ENCODE peak calls at places on chromosomes 13 and 19, in five cellular contexts. One of them, this sample, is unnamed.

GRCh38 chr13:59531571-59532091 is 632.1 kb downstream of the DIAPH3 start:
- DNase-seq in GM10248: no peak
- DNase-seq in MM.1S: no peak
- DNase-seq in Peyer's patch: peak
- DNase-seq in cardiac muscle cell: peak
- DNase-seq in this sample: peak

GRCh38 chr19:879711-880438 is 13.1 kb downstream of the MED16 start:
- DNase-seq in MM.1S: no peak
- DNase-seq in cardiac muscle cell: no peak
- DNase-seq in Peyer's patch: no peak
- DNase-seq in GM10248: no peak
- DNase-seq in this sample: no peak

GRCh38 chr13:100291626-100292025 is 202.7 kb downstream of the PCCA start:
- DNase-seq in MM.1S: no peak
- DNase-seq in cardiac muscle cell: no peak
- DNase-seq in Peyer's patch: no peak
- DNase-seq in GM10248: no peak
- DNase-seq in this sample: no peak

GRCh38 chr13:35961461-35962220 is 169.5 kb downstream of the DCLK1 start:
- DNase-seq in GM10248: no peak
- DNase-seq in cardiac muscle cell: no peak
- DNase-seq in MM.1S: no peak
- DNase-seq in Peyer's patch: no peak
- DNase-seq in this sample: no peak

GRCh38 chr13:25237083-25237482 is 50.2 kb downstream of the MTMR6 start:
- DNase-seq in cardiac muscle cell: no peak
- DNase-seq in GM10248: peak
- DNase-seq in Peyer's patch: no peak
- DNase-seq in MM.1S: no peak
- DNase-seq in this sample: no peak

GRCh38 chr13:51942189-51942588 is 69.1 kb downstream of the ATP7B start:
- DNase-seq in Peyer's patch: no peak
- DNase-seq in GM10248: no peak
- DNase-seq in MM.1S: peak
- DNase-seq in cardiac muscle cell: no peak
- DNase-seq in this sample: no peak

GRCh38 chr13:39353988-39354387 is 249.0 kb downstream of the LHFPL6 start:
- DNase-seq in Peyer's patch: no peak
- DNase-seq in GM10248: no peak
- DNase-seq in cardiac muscle cell: peak
- DNase-seq in MM.1S: no peak
- DNase-seq in this sample: no peak

GRCh38 chr13:99215466-99215865 is 14.8 kb downstream of the UBAC2 start:
- DNase-seq in MM.1S: no peak
- DNase-seq in GM10248: no peak
- DNase-seq in cardiac muscle cell: no peak
- DNase-seq in Peyer's patch: peak
- DNase-seq in this sample: peak

GRCh38 chr13:20190481-20191310 is 2.0 kb downstream of the GJB2 start:
- DNase-seq in MM.1S: no peak
- DNase-seq in GM10248: no peak
- DNase-seq in Peyer's patch: no peak
- DNase-seq in cardiac muscle cell: peak
- DNase-seq in this sample: no peak

GRCh38 chr13:98549006-98549727 is 27.7 kb downstream of the STK24 start:
- DNase-seq in Peyer's patch: no peak
- DNase-seq in GM10248: no peak
- DNase-seq in MM.1S: no peak
- DNase-seq in cardiac muscle cell: peak
- DNase-seq in this sample: no peak

GRCh38 chr13:19596960-19597361 is 35.6 kb upstream of the TPTE2 start:
- DNase-seq in Peyer's patch: no peak
- DNase-seq in cardiac muscle cell: peak
- DNase-seq in GM10248: no peak
- DNase-seq in MM.1S: no peak
- DNase-seq in this sample: peak

GRCh38 chr19:33293255-33294057 is 8.9 kb downstream of the CEBPA start:
- DNase-seq in GM10248: no peak
- DNase-seq in cardiac muscle cell: peak
- DNase-seq in MM.1S: no peak
- DNase-seq in Peyer's patch: no peak
- DNase-seq in this sample: no peak

GRCh38 chr19:6233051-6233826 is 46.5 kb downstream of the MLLT1 start:
- DNase-seq in MM.1S: no peak
- DNase-seq in GM10248: no peak
- DNase-seq in Peyer's patch: no peak
- DNase-seq in cardiac muscle cell: peak
- DNase-seq in this sample: no peak

GRCh38 chr19:17020823-17021222 is 5.8 kb downstream of the CPAMD8 start:
- DNase-seq in GM10248: no peak
- DNase-seq in Peyer's patch: no peak
- DNase-seq in MM.1S: no peak
- DNase-seq in cardiac muscle cell: peak
- DNase-seq in this sample: no peak

GRCh38 chr13:79070343-79070974 is 335.6 kb downstream of the RBM26 start:
- DNase-seq in MM.1S: peak
- DNase-seq in cardiac muscle cell: no peak
- DNase-seq in GM10248: no peak
- DNase-seq in Peyer's patch: no peak
- DNase-seq in this sample: no peak

GRCh38 chr19:16222806-16223205 is 25.1 kb downstream of the AP1M1 start:
- DNase-seq in cardiac muscle cell: peak
- DNase-seq in MM.1S: no peak
- DNase-seq in Peyer's patch: no peak
- DNase-seq in GM10248: no peak
- DNase-seq in this sample: no peak

GRCh38 chr13:91539458-91540156 is 141.2 kb downstream of the GPC5 start:
- DNase-seq in Peyer's patch: no peak
- DNase-seq in MM.1S: no peak
- DNase-seq in GM10248: no peak
- DNase-seq in cardiac muscle cell: no peak
- DNase-seq in this sample: no peak

GRCh38 chr13:48749699-48750473 is 96.2 kb downstream of the CYSLTR2 start:
- DNase-seq in cardiac muscle cell: peak
- DNase-seq in Peyer's patch: peak
- DNase-seq in MM.1S: no peak
- DNase-seq in GM10248: peak
- DNase-seq in this sample: peak

GRCh38 chr13:110251227-110251791 is 55.6 kb downstream of the COL4A1 start:
- DNase-seq in MM.1S: no peak
- DNase-seq in GM10248: no peak
- DNase-seq in Peyer's patch: no peak
- DNase-seq in cardiac muscle cell: no peak
- DNase-seq in this sample: no peak

GRCh38 chr13:34159946-34160345 is 342.0 kb downstream of the RFC3 start:
- DNase-seq in cardiac muscle cell: no peak
- DNase-seq in Peyer's patch: no peak
- DNase-seq in GM10248: no peak
- DNase-seq in MM.1S: no peak
- DNase-seq in this sample: no peak

GRCh38 chr13:94033830-94034642 is 445.4 kb downstream of the DCT start:
- DNase-seq in MM.1S: no peak
- DNase-seq in Peyer's patch: no peak
- DNase-seq in GM10248: no peak
- DNase-seq in cardiac muscle cell: no peak
- DNase-seq in this sample: no peak

GRCh38 chr13:73417012-73417615 is 358.3 kb downstream of the KLF5 start:
- DNase-seq in MM.1S: no peak
- DNase-seq in Peyer's patch: no peak
- DNase-seq in cardiac muscle cell: peak
- DNase-seq in GM10248: peak
- DNase-seq in this sample: no peak

GRCh38 chr13:44243198-44243852 is 130.3 kb upstream of the SERP2 start:
- DNase-seq in MM.1S: peak
- DNase-seq in cardiac muscle cell: peak
- DNase-seq in Peyer's patch: no peak
- DNase-seq in GM10248: peak
- DNase-seq in this sample: peak

GRCh38 chr19:49343127-49343526 is 7.9 kb downstream of the CD37 start:
- DNase-seq in cardiac muscle cell: no peak
- DNase-seq in Peyer's patch: no peak
- DNase-seq in GM10248: peak
- DNase-seq in MM.1S: no peak
- DNase-seq in this sample: no peak

GRCh38 chr19:39506944-39507714 is 7.8 kb upstream of the SELENOV start:
- DNase-seq in Peyer's patch: no peak
- DNase-seq in MM.1S: no peak
- DNase-seq in cardiac muscle cell: peak
- DNase-seq in GM10248: peak
- DNase-seq in this sample: peak

GRCh38 chr13:95267662-95268369 is 33.4 kb downstream of the ABCC4 start:
- DNase-seq in cardiac muscle cell: peak
- DNase-seq in GM10248: no peak
- DNase-seq in MM.1S: no peak
- DNase-seq in Peyer's patch: no peak
- DNase-seq in this sample: no peak

GRCh38 chr19:30156646-30157045 is 214.6 kb downstream of the URI1 start:
- DNase-seq in cardiac muscle cell: no peak
- DNase-seq in MM.1S: no peak
- DNase-seq in GM10248: no peak
- DNase-seq in Peyer's patch: no peak
- DNase-seq in this sample: no peak

GRCh38 chr13:71643466-71643865 is 223.5 kb downstream of the DACH1 start:
- DNase-seq in cardiac muscle cell: no peak
- DNase-seq in Peyer's patch: no peak
- DNase-seq in GM10248: no peak
- DNase-seq in MM.1S: no peak
- DNase-seq in this sample: no peak

GRCh38 chr19:39971380-39971841 is 446 bp downstream of the PSMC4 start:
- DNase-seq in cardiac muscle cell: no peak
- DNase-seq in Peyer's patch: no peak
- DNase-seq in GM10248: no peak
- DNase-seq in MM.1S: peak
- DNase-seq in this sample: peak

GRCh38 chr19:48481191-48481500 is 12.0 kb downstream of the CYTH2 start:
- DNase-seq in GM10248: no peak
- DNase-seq in cardiac muscle cell: peak
- DNase-seq in MM.1S: no peak
- DNase-seq in Peyer's patch: no peak
- DNase-seq in this sample: no peak

GRCh38 chr13:32426981-32427851 is 714 bp downstream of the N4BP2L1 start:
- DNase-seq in cardiac muscle cell: peak
- DNase-seq in GM10248: peak
- DNase-seq in MM.1S: peak
- DNase-seq in Peyer's patch: peak
- DNase-seq in this sample: peak

GRCh38 chr19:660793-661426 is 2.1 kb downstream of the RNF126 start:
- DNase-seq in MM.1S: no peak
- DNase-seq in Peyer's patch: peak
- DNase-seq in cardiac muscle cell: no peak
- DNase-seq in GM10248: no peak
- DNase-seq in this sample: no peak

GRCh38 chr19:10390652-10391286 is 10.4 kb upstream of the TYK2 start:
- DNase-seq in MM.1S: peak
- DNase-seq in cardiac muscle cell: peak
- DNase-seq in Peyer's patch: peak
- DNase-seq in GM10248: peak
- DNase-seq in this sample: peak

GRCh38 chr19:10388957-10389356 is 8.6 kb upstream of the TYK2 start:
- DNase-seq in GM10248: peak
- DNase-seq in Peyer's patch: peak
- DNase-seq in cardiac muscle cell: peak
- DNase-seq in MM.1S: peak
- DNase-seq in this sample: peak

GRCh38 chr19:10392120-10392519 is 11.2 kb downstream of the CDC37 start:
- DNase-seq in Peyer's patch: no peak
- DNase-seq in GM10248: no peak
- DNase-seq in MM.1S: no peak
- DNase-seq in cardiac muscle cell: no peak
- DNase-seq in this sample: no peak

GRCh38 chr19:10393137-10393536 is 10.2 kb downstream of the CDC37 start:
- DNase-seq in MM.1S: no peak
- DNase-seq in Peyer's patch: no peak
- DNase-seq in cardiac muscle cell: no peak
- DNase-seq in GM10248: no peak
- DNase-seq in this sample: no peak

GRCh38 chr19:10389863-10390262 is 9.5 kb upstream of the TYK2 start:
- DNase-seq in GM10248: no peak
- DNase-seq in Peyer's patch: no peak
- DNase-seq in cardiac muscle cell: no peak
- DNase-seq in MM.1S: no peak
- DNase-seq in this sample: peak
- TF ChIP-seq CTCF in GM10248: peak
- TF ChIP-seq CTCF in Peyer's patch: no peak
- TF ChIP-seq CTCF in cardiac muscle cell: peak
- TF ChIP-seq CTCF in MM.1S: peak
- TF ChIP-seq CTCF in this sample: no peak

GRCh38 chr13:23021921-23022320 is 158.9 kb upstream of the SGCG start:
- DNase-seq in cardiac muscle cell: no peak
- DNase-seq in GM10248: no peak
- DNase-seq in MM.1S: no peak
- DNase-seq in Peyer's patch: no peak
- DNase-seq in this sample: no peak
- TF ChIP-seq CTCF in cardiac muscle cell: no peak
- TF ChIP-seq CTCF in GM10248: no peak
- TF ChIP-seq CTCF in MM.1S: no peak
- TF ChIP-seq CTCF in Peyer's patch: no peak
- TF ChIP-seq CTCF in this sample: no peak

GRCh38 chr19:32104465-32105235 is 240.8 kb upstream of the ZNF507 start:
- DNase-seq in Peyer's patch: no peak
- DNase-seq in MM.1S: no peak
- DNase-seq in cardiac muscle cell: peak
- DNase-seq in GM10248: no peak
- DNase-seq in this sample: no peak

GRCh38 chr19:32098953-32099352 is 246.5 kb upstream of the ZNF507 start:
- DNase-seq in cardiac muscle cell: no peak
- DNase-seq in MM.1S: no peak
- DNase-seq in GM10248: no peak
- DNase-seq in Peyer's patch: no peak
- DNase-seq in this sample: no peak

GRCh38 chr19:32097620-32098019 is 247.8 kb upstream of the ZNF507 start:
- DNase-seq in MM.1S: peak
- DNase-seq in cardiac muscle cell: no peak
- DNase-seq in GM10248: no peak
- DNase-seq in Peyer's patch: no peak
- DNase-seq in this sample: no peak

DNA sequence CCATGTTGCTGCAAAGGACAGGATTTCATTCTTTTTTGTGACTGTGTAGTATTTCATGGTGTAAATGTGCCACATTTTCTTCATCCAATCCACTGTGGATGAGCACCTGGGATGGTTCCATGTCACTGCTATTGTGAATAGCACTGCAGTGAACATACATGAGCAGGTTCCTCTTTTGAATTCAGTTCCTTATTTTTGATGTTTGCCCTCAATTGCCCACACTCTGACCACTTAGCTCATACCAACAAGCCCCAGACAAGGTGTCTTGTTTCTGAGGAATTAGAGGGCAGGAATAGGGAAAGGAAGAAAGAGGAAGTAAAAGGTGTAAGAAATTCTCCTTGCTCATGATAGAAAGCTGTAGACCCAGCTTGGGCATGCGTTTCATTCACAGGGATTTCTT is 244.2 kb upstream of the ZNF507 start:
- DNase-seq in MM.1S: no peak
- DNase-seq in Peyer's patch: no peak
- DNase-seq in cardiac muscle cell: no peak
- DNase-seq in GM10248: no peak
- DNase-seq in this sample: no peak
- TF ChIP-seq CTCF in MM.1S: no peak
- TF ChIP-seq CTCF in Peyer's patch: no peak
- TF ChIP-seq CTCF in cardiac muscle cell: no peak
- TF ChIP-seq CTCF in GM10248: no peak
- TF ChIP-seq CTCF in this sample: no peak

GRCh38 chr19:13959962-13960862 is 7.9 kb downstream of the DCAF15 start:
- DNase-seq in MM.1S: no peak
- DNase-seq in GM10248: no peak
- DNase-seq in cardiac muscle cell: no peak
- DNase-seq in Peyer's patch: no peak
- DNase-seq in this sample: peak
- TF ChIP-seq CTCF in MM.1S: peak
- TF ChIP-seq CTCF in GM10248: peak
- TF ChIP-seq CTCF in cardiac muscle cell: peak
- TF ChIP-seq CTCF in Peyer's patch: peak
- TF ChIP-seq CTCF in this sample: peak